ENCODE peak calls at places on chromosomes 2 and 18, in nine cellular contexts. H is anterior cingulate cortex; T is left cardiac atrium; S is memory B cell; J is T-cell; O is caudate nucleus; B is HTR-8/SVneo; A is stimulated activated CD8-positive, alpha-beta memory T cell treated with anti-CD3 and anti-CD28 coated beads, Interleukin-7, amount 100 ng/mL, for 1 hour; U is NCI-H1417 treated with DMSO at 0.1 percent for 48 hours. N is an unnamed sample.

GRCh38 chr2:230865324-230865765 is 603 bp downstream of the ITM2C start:
- DNase-seq in B (no peak), S (no peak), O (no peak), H (no peak), J (no peak), T (no peak), A (no peak), U (no peak), N (no peak)

GRCh38 chr18:58230438-58231179 is 186.6 kb downstream of the NEDD4L start:
- DNase-seq in S (no peak), B (no peak), U (no peak), A (no peak), O (no peak), H (no peak), J (no peak), T (no peak), N (no peak)

GRCh38 chr2:61911510-61911909 is 6.0 kb downstream of the COMMD1 start:
- DNase-seq in S (no peak), H (no peak), J (no peak), T (no peak), B (no peak), O (no peak), A (no peak), U (no peak), N (no peak)

GRCh38 chr2:105812180-105813044 is 67.7 kb downstream of the NCK2 start:
- DNase-seq in J (no peak), O (peak; percentile 44), U (no peak), T (peak; percentile 56), B (no peak), A (no peak), S (no peak), H (peak; percentile 36), N (peak; percentile 8)

GRCh38 chr2:202035941-202036372 is 2.3 kb downstream of the FZD7 start:
- DNase-seq in T (no peak), H (no peak), U (no peak), A (no peak), S (no peak), B (no peak), O (no peak), J (no peak), N (no peak)

GRCh38 chr2:231707625-231708049 is 688 bp upstream of the PTMA start:
- DNase-seq in O (no peak), H (no peak), A (no peak), J (no peak), B (no peak), U (no peak), T (no peak), S (peak; percentile 68), N (no peak)

GRCh38 chr18:27789406-27789805 is 387.5 kb downstream of the CDH2 start:
- DNase-seq in J (no peak), H (no peak), B (no peak), S (no peak), A (no peak), U (no peak), T (no peak), O (no peak), N (no peak)

GRCh38 chr2:210673117-210673516 is 116.7 kb downstream of the CPS1 start:
- DNase-seq in H (no peak), B (no peak), O (no peak), U (no peak), S (no peak), A (no peak), J (no peak), T (no peak), N (no peak)

GRCh38 chr2:216758431-216759155 is 63.2 kb upstream of the IGFBP5 start:
- DNase-seq in S (no peak), T (no peak), H (no peak), A (no peak), B (no peak), U (no peak), J (no peak), O (no peak), N (no peak)

GRCh38 chr2:183490930-183491329 is 366.7 kb downstream of the NUP35 start:
- DNase-seq in O (peak; percentile 25), U (no peak), T (peak; percentile 28), H (no peak), B (no peak), A (no peak), S (no peak), J (no peak), N (no peak)

GRCh38 chr2:102048465-102048864 is 56.7 kb downstream of the IL1R2 start:
- DNase-seq in U (no peak), H (no peak), T (no peak), J (no peak), O (no peak), S (no peak), A (no peak), B (no peak), N (no peak)

GRCh38 chr18:48674198-48674721 is 135.4 kb downstream of the CTIF start:
- DNase-seq in O (no peak), B (no peak), T (no peak), J (no peak), H (no peak), A (no peak), U (no peak), S (no peak), N (no peak)

GRCh38 chr18:23810396-23810795 is 121.1 kb downstream of the LAMA3 start:
- DNase-seq in U (no peak), J (peak; percentile 21), B (no peak), A (no peak), S (no peak), H (no peak), O (no peak), T (no peak), N (no peak)

GRCh38 chr2:8264981-8265380 is 416.9 kb upstream of the ID2 start:
- DNase-seq in H (no peak), S (no peak), U (no peak), B (no peak), A (no peak), O (no peak), J (no peak), T (no peak), N (no peak)

GRCh38 chr18:45557296-45557695 is 58.0 kb upstream of the SLC14A2 start:
- DNase-seq in S (no peak), B (no peak), T (no peak), J (no peak), U (no peak), O (no peak), H (no peak), A (no peak), N (no peak)